ENCODE peak calls at places on chromosomes 6 and 20, in seven cellular contexts. One of them, this sample, is unnamed.

GRCh38 chr20:62367483-62368302 is 581 bp upstream of the LAMA5 start:
- DNase-seq in breast epithelium: no peak
- DNase-seq in GM12878: no peak
- DNase-seq in H1: peak
- DNase-seq in endothelial cell of umbilical vein: no peak
- DNase-seq in upper lobe of left lung: no peak
- DNase-seq in sigmoid colon: peak
- DNase-seq in this sample: peak

GRCh38 chr6:132950556-132950955 is 136.2 kb downstream of the RPS12 start:
- DNase-seq in upper lobe of left lung: no peak
- DNase-seq in GM12878: no peak
- DNase-seq in sigmoid colon: no peak
- DNase-seq in breast epithelium: no peak
- DNase-seq in endothelial cell of umbilical vein: no peak
- DNase-seq in H1: no peak
- DNase-seq in this sample: no peak

GRCh38 chr6:169536446-169537170 is 165.2 kb downstream of the WDR27 start:
- DNase-seq in breast epithelium: no peak
- DNase-seq in sigmoid colon: no peak
- DNase-seq in H1: no peak
- DNase-seq in endothelial cell of umbilical vein: no peak
- DNase-seq in GM12878: no peak
- DNase-seq in upper lobe of left lung: no peak
- DNase-seq in this sample: no peak

GRCh38 chr6:109486068-109486467 is 3.0 kb upstream of the ZBTB24 start:
- DNase-seq in upper lobe of left lung: no peak
- DNase-seq in breast epithelium: no peak
- DNase-seq in sigmoid colon: no peak
- DNase-seq in endothelial cell of umbilical vein: no peak
- DNase-seq in H1: no peak
- DNase-seq in GM12878: no peak
- DNase-seq in this sample: no peak

GRCh38 chr6:110618591-110619267 is 142.3 kb upstream of the SLC22A16 start:
- DNase-seq in GM12878: peak
- DNase-seq in upper lobe of left lung: no peak
- DNase-seq in breast epithelium: no peak
- DNase-seq in sigmoid colon: no peak
- DNase-seq in H1: no peak
- DNase-seq in endothelial cell of umbilical vein: peak
- DNase-seq in this sample: no peak

GRCh38 chr20:53502820-53503219 is 90.8 kb downstream of the ZNF217 start:
- DNase-seq in upper lobe of left lung: no peak
- DNase-seq in H1: peak
- DNase-seq in GM12878: no peak
- DNase-seq in endothelial cell of umbilical vein: no peak
- DNase-seq in breast epithelium: no peak
- DNase-seq in sigmoid colon: no peak
- DNase-seq in this sample: no peak

GRCh38 chr6:85192186-85192585 is 257.7 kb upstream of the NT5E start:
- DNase-seq in H1: no peak
- DNase-seq in endothelial cell of umbilical vein: peak
- DNase-seq in breast epithelium: no peak
- DNase-seq in upper lobe of left lung: no peak
- DNase-seq in GM12878: no peak
- DNase-seq in sigmoid colon: no peak
- DNase-seq in this sample: no peak

GRCh38 chr6:5260111-5260620 is 584 bp downstream of the LYRM4 start:
- DNase-seq in sigmoid colon: peak
- DNase-seq in upper lobe of left lung: peak
- DNase-seq in breast epithelium: peak
- DNase-seq in endothelial cell of umbilical vein: peak
- DNase-seq in GM12878: no peak
- DNase-seq in H1: no peak
- DNase-seq in this sample: peak

GRCh38 chr6:167858842-167859520 is 32.3 kb downstream of the AFDN start:
- DNase-seq in H1: no peak
- DNase-seq in breast epithelium: no peak
- DNase-seq in GM12878: no peak
- DNase-seq in sigmoid colon: no peak
- DNase-seq in upper lobe of left lung: no peak
- DNase-seq in endothelial cell of umbilical vein: no peak
- DNase-seq in this sample: no peak

DNA sequence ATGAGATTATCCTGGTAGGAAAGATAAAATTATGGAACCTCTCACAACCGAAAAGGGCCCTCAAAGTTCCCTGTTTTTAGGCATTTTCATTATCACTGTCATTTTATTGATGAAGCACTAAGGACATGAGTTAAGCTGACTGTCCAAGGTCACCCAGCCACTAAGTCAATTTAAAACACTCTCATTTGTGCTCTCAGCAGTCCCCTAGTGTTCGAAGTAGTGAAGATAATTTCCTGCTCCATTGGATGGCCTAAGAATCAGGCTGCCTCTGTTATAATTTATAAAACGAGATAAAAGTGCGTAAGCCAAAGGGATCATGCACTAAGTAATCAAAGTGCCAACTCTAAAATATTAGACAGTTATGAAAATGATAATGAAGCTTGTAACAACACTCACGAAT is 169.1 kb downstream of the KIF16B start:
- DNase-seq in upper lobe of left lung: no peak
- DNase-seq in H1: no peak
- DNase-seq in breast epithelium: no peak
- DNase-seq in endothelial cell of umbilical vein: no peak
- DNase-seq in sigmoid colon: no peak
- DNase-seq in GM12878: no peak
- DNase-seq in this sample: no peak
- TF ChIP-seq POLR2AphosphoS5 in upper lobe of left lung: no peak
- TF ChIP-seq POLR2AphosphoS5 in H1: no peak
- TF ChIP-seq POLR2AphosphoS5 in breast epithelium: no peak
- TF ChIP-seq POLR2AphosphoS5 in endothelial cell of umbilical vein: no peak
- TF ChIP-seq POLR2AphosphoS5 in sigmoid colon: no peak
- TF ChIP-seq POLR2AphosphoS5 in GM12878: no peak
- TF ChIP-seq POLR2AphosphoS5 in this sample: no peak

DNA sequence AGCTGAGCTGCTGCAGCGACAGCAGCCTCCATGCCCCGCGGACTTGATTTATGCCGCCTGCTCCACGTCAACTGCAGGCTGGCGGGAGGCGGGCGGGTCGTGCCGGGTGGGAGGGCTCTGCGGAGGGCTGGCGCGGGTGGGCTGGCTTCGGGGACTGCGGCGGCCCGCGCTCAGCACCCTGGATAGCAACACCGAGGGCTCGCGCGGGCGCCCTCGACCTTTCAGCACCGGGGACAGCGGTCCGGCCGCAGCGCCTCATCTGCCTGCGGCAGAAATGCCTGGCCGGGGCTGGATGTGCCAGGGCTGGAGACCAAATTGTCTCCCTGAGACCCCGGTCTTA is 792 bp downstream of the SNAP25 start:
- DNase-seq in sigmoid colon: peak
- DNase-seq in breast epithelium: peak
- DNase-seq in upper lobe of left lung: peak
- DNase-seq in H1: peak
- DNase-seq in GM12878: no peak
- DNase-seq in endothelial cell of umbilical vein: peak
- DNase-seq in this sample: peak
- TF ChIP-seq CTCF in sigmoid colon: no peak
- TF ChIP-seq CTCF in breast epithelium: no peak
- TF ChIP-seq CTCF in upper lobe of left lung: no peak
- TF ChIP-seq CTCF in H1: no peak
- TF ChIP-seq CTCF in GM12878: no peak
- TF ChIP-seq CTCF in endothelial cell of umbilical vein: peak
- TF ChIP-seq CTCF in this sample: no peak

GRCh38 chr6:158232445-158233213 is 64.5 kb downstream of the GTF2H5 start:
- DNase-seq in breast epithelium: peak
- DNase-seq in upper lobe of left lung: peak
- DNase-seq in endothelial cell of umbilical vein: peak
- DNase-seq in GM12878: no peak
- DNase-seq in H1: peak
- DNase-seq in sigmoid colon: peak
- DNase-seq in this sample: peak
- TF ChIP-seq POLR2A in breast epithelium: no peak
- TF ChIP-seq POLR2A in upper lobe of left lung: peak
- TF ChIP-seq POLR2A in endothelial cell of umbilical vein: peak
- TF ChIP-seq POLR2A in GM12878: no peak
- TF ChIP-seq POLR2A in H1: no peak
- TF ChIP-seq POLR2A in sigmoid colon: no peak
- TF ChIP-seq POLR2A in this sample: no peak

GRCh38 chr20:4166726-4167035 is 151.3 kb upstream of the RNF24 start:
- DNase-seq in H1: no peak
- DNase-seq in upper lobe of left lung: no peak
- DNase-seq in breast epithelium: no peak
- DNase-seq in GM12878: no peak
- DNase-seq in sigmoid colon: no peak
- DNase-seq in endothelial cell of umbilical vein: no peak
- DNase-seq in this sample: no peak

GRCh38 chr20:4165984-4166725 is 150.8 kb upstream of the RNF24 start:
- DNase-seq in H1: no peak
- DNase-seq in breast epithelium: no peak
- DNase-seq in endothelial cell of umbilical vein: no peak
- DNase-seq in sigmoid colon: no peak
- DNase-seq in upper lobe of left lung: no peak
- DNase-seq in GM12878: no peak
- DNase-seq in this sample: no peak

GRCh38 chr20:4164246-4164645 is 148.9 kb upstream of the RNF24 start:
- DNase-seq in upper lobe of left lung: no peak
- DNase-seq in sigmoid colon: no peak
- DNase-seq in H1: no peak
- DNase-seq in endothelial cell of umbilical vein: no peak
- DNase-seq in GM12878: no peak
- DNase-seq in breast epithelium: no peak
- DNase-seq in this sample: no peak

GRCh38 chr20:4169360-4170214 is 154.2 kb upstream of the RNF24 start:
- DNase-seq in H1: no peak
- DNase-seq in upper lobe of left lung: no peak
- DNase-seq in GM12878: no peak
- DNase-seq in sigmoid colon: no peak
- DNase-seq in breast epithelium: no peak
- DNase-seq in endothelial cell of umbilical vein: no peak
- DNase-seq in this sample: no peak

GRCh38 chr20:4167261-4168004 is 152.1 kb upstream of the RNF24 start:
- DNase-seq in breast epithelium: no peak
- DNase-seq in sigmoid colon: no peak
- DNase-seq in H1: peak
- DNase-seq in endothelial cell of umbilical vein: no peak
- DNase-seq in GM12878: no peak
- DNase-seq in upper lobe of left lung: no peak
- DNase-seq in this sample: no peak
- TF ChIP-seq POLR2AphosphoS5 in breast epithelium: no peak
- TF ChIP-seq POLR2AphosphoS5 in sigmoid colon: no peak
- TF ChIP-seq POLR2AphosphoS5 in H1: no peak
- TF ChIP-seq POLR2AphosphoS5 in endothelial cell of umbilical vein: no peak
- TF ChIP-seq POLR2AphosphoS5 in GM12878: no peak
- TF ChIP-seq POLR2AphosphoS5 in upper lobe of left lung: no peak
- TF ChIP-seq POLR2AphosphoS5 in this sample: no peak

GRCh38 chr6:20953019-20953418 is 418.8 kb downstream of the CDKAL1 start:
- DNase-seq in upper lobe of left lung: no peak
- DNase-seq in breast epithelium: no peak
- DNase-seq in GM12878: no peak
- DNase-seq in H1: no peak
- DNase-seq in sigmoid colon: no peak
- DNase-seq in endothelial cell of umbilical vein: peak
- DNase-seq in this sample: no peak
- TF ChIP-seq CTCF in upper lobe of left lung: no peak
- TF ChIP-seq CTCF in breast epithelium: no peak
- TF ChIP-seq CTCF in GM12878: no peak
- TF ChIP-seq CTCF in H1: no peak
- TF ChIP-seq CTCF in sigmoid colon: no peak
- TF ChIP-seq CTCF in endothelial cell of umbilical vein: peak
- TF ChIP-seq CTCF in this sample: no peak

DNA sequence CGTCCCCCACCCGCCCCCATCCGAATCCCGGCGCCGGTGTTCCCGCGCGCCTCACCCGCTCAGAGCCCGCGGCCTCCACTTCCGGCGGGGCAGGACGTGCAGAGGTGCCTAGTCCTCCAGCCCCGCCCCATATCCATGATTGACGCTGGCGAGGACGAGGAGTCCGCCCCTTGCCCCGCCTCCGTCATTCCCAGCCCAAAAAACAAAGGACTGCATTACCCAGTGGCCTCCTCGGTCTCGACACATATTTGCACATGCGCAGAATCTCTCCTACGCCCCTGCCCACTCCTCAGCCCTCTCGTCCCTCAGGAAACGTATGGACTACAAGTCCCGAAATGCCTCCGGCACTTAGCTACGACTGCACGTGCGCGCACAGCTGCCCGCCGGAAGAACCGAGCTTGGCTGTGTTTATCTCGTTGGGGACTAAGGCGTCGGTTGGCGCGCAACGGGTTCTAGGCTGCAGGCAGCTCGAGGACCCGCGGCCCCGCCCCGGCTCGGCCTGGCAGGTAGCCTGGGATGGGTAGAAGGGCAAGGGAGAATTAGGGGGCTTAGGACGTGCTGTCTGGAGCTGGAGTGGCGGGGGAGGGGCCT is at the start of the genes KLHDC3 and MEA1:
- DNase-seq in GM12878: peak
- DNase-seq in upper lobe of left lung: peak
- DNase-seq in H1: peak
- DNase-seq in endothelial cell of umbilical vein: peak
- DNase-seq in breast epithelium: peak
- DNase-seq in sigmoid colon: peak
- DNase-seq in this sample: peak
- TF ChIP-seq POLR2A in GM12878: peak
- TF ChIP-seq POLR2A in upper lobe of left lung: no peak
- TF ChIP-seq POLR2A in H1: no peak
- TF ChIP-seq POLR2A in endothelial cell of umbilical vein: no peak
- TF ChIP-seq POLR2A in breast epithelium: no peak
- TF ChIP-seq POLR2A in sigmoid colon: peak
- TF ChIP-seq POLR2A in this sample: no peak

GRCh38 chr6:139597781-139598368 is 223.4 kb upstream of the CITED2 start:
- DNase-seq in sigmoid colon: peak
- DNase-seq in endothelial cell of umbilical vein: peak
- DNase-seq in H1: no peak
- DNase-seq in upper lobe of left lung: peak
- DNase-seq in breast epithelium: peak
- DNase-seq in GM12878: no peak
- DNase-seq in this sample: peak
- TF ChIP-seq POLR2AphosphoS5 in sigmoid colon: peak
- TF ChIP-seq POLR2AphosphoS5 in endothelial cell of umbilical vein: no peak
- TF ChIP-seq POLR2AphosphoS5 in H1: no peak
- TF ChIP-seq POLR2AphosphoS5 in upper lobe of left lung: peak
- TF ChIP-seq POLR2AphosphoS5 in breast epithelium: peak
- TF ChIP-seq POLR2AphosphoS5 in GM12878: no peak
- TF ChIP-seq POLR2AphosphoS5 in this sample: peak

GRCh38 chr6:164069352-164070022 is 655.0 kb downstream of the QKI start:
- DNase-seq in endothelial cell of umbilical vein: peak
- DNase-seq in GM12878: no peak
- DNase-seq in upper lobe of left lung: peak
- DNase-seq in sigmoid colon: peak
- DNase-seq in H1: no peak
- DNase-seq in breast epithelium: peak
- DNase-seq in this sample: no peak
- TF ChIP-seq CTCF in endothelial cell of umbilical vein: no peak
- TF ChIP-seq CTCF in GM12878: no peak
- TF ChIP-seq CTCF in upper lobe of left lung: no peak
- TF ChIP-seq CTCF in sigmoid colon: no peak
- TF ChIP-seq CTCF in H1: no peak
- TF ChIP-seq CTCF in breast epithelium: no peak
- TF ChIP-seq CTCF in this sample: no peak

This sample was measured in stomach.